ENCODE peak calls at places on chromosome 5, in eight cellular contexts. One of them, this sample, is unnamed.
A peak's percentile ranks its signal among the peaks of the same experiment; 100 is the strongest.

GRCh38 chr5:77251921-77252320 is 41.4 kb downstream of the PDE8B start:
- DNase-seq in hypothalamus: no peak
- DNase-seq in NCI-H146: no peak
- DNase-seq in sigmoid colon: no peak
- DNase-seq in Calu3: no peak
- DNase-seq in kidney epithelial cell: no peak
- DNase-seq in iris pigment epithelial cell: no peak
- DNase-seq in NT2/D1: no peak
- DNase-seq in this sample: no peak

GRCh38 chr5:124628721-124629596 is 117.5 kb downstream of the ZNF608 start:
- DNase-seq in iris pigment epithelial cell: peak; percentile 97
- DNase-seq in NT2/D1: peak; percentile 27
- DNase-seq in sigmoid colon: peak; percentile 70
- DNase-seq in NCI-H146: no peak
- DNase-seq in Calu3: peak; percentile 80
- DNase-seq in hypothalamus: no peak
- DNase-seq in kidney epithelial cell: peak; percentile 98
- DNase-seq in this sample: no peak

GRCh38 chr5:54761213-54761701 is 224.1 kb downstream of the ESM1 start:
- DNase-seq in kidney epithelial cell: peak; percentile 16
- DNase-seq in hypothalamus: no peak
- DNase-seq in iris pigment epithelial cell: peak; percentile 67
- DNase-seq in NCI-H146: no peak
- DNase-seq in Calu3: no peak
- DNase-seq in NT2/D1: no peak
- DNase-seq in sigmoid colon: peak; percentile 79
- DNase-seq in this sample: no peak

GRCh38 chr5:88824141-88824540 is 58.8 kb downstream of the MEF2C start:
- DNase-seq in iris pigment epithelial cell: no peak
- DNase-seq in sigmoid colon: no peak
- DNase-seq in hypothalamus: no peak
- DNase-seq in NCI-H146: no peak
- DNase-seq in NT2/D1: no peak
- DNase-seq in Calu3: no peak
- DNase-seq in kidney epithelial cell: no peak
- DNase-seq in this sample: no peak

GRCh38 chr5:151624486-151624885 is 33.4 kb upstream of the FAT2 start:
- DNase-seq in hypothalamus: no peak
- DNase-seq in iris pigment epithelial cell: no peak
- DNase-seq in kidney epithelial cell: no peak
- DNase-seq in Calu3: no peak
- DNase-seq in sigmoid colon: no peak
- DNase-seq in NT2/D1: no peak
- DNase-seq in NCI-H146: no peak
- DNase-seq in this sample: no peak

GRCh38 chr5:172565455-172565854 is 75.6 kb upstream of the NEURL1B start:
- DNase-seq in NCI-H146: peak; percentile 6
- DNase-seq in kidney epithelial cell: no peak
- DNase-seq in iris pigment epithelial cell: no peak
- DNase-seq in hypothalamus: no peak
- DNase-seq in NT2/D1: no peak
- DNase-seq in sigmoid colon: peak; percentile 84
- DNase-seq in Calu3: no peak
- DNase-seq in this sample: no peak

GRCh38 chr5:10563132-10563939 is 534 bp upstream of the ANKRD33B start:
- DNase-seq in kidney epithelial cell: no peak
- DNase-seq in Calu3: peak; percentile 61
- DNase-seq in hypothalamus: no peak
- DNase-seq in sigmoid colon: peak; percentile 82
- DNase-seq in NCI-H146: peak; percentile 21
- DNase-seq in iris pigment epithelial cell: peak; percentile 63
- DNase-seq in NT2/D1: no peak
- DNase-seq in this sample: no peak

GRCh38 chr5:65803699-65804426 is 81.9 kb downstream of the NLN start:
- DNase-seq in NCI-H146: no peak
- DNase-seq in Calu3: no peak
- DNase-seq in NT2/D1: no peak
- DNase-seq in iris pigment epithelial cell: peak; percentile 70
- DNase-seq in sigmoid colon: no peak
- DNase-seq in kidney epithelial cell: no peak
- DNase-seq in hypothalamus: no peak
- DNase-seq in this sample: no peak

GRCh38 chr5:173795601-173796000 is 92.5 kb upstream of the CPEB4 start:
- DNase-seq in sigmoid colon: no peak
- DNase-seq in kidney epithelial cell: no peak
- DNase-seq in NCI-H146: no peak
- DNase-seq in iris pigment epithelial cell: no peak
- DNase-seq in hypothalamus: no peak
- DNase-seq in NT2/D1: no peak
- DNase-seq in Calu3: peak; percentile 60
- DNase-seq in this sample: no peak

GRCh38 chr5:32325067-32325466 is 12.3 kb upstream of the MTMR12 start:
- DNase-seq in Calu3: no peak
- DNase-seq in kidney epithelial cell: no peak
- DNase-seq in NT2/D1: no peak
- DNase-seq in sigmoid colon: no peak
- DNase-seq in iris pigment epithelial cell: peak; percentile 31
- DNase-seq in NCI-H146: no peak
- DNase-seq in hypothalamus: no peak
- DNase-seq in this sample: no peak

GRCh38 chr5:66849803-66850202 is 253.6 kb downstream of the MAST4 start:
- DNase-seq in NCI-H146: no peak
- DNase-seq in hypothalamus: no peak
- DNase-seq in iris pigment epithelial cell: peak; percentile 48
- DNase-seq in NT2/D1: no peak
- DNase-seq in Calu3: no peak
- DNase-seq in kidney epithelial cell: peak; percentile 67
- DNase-seq in sigmoid colon: no peak
- DNase-seq in this sample: no peak

GRCh38 chr5:152007556-152007955 is 82.9 kb upstream of the GLRA1 start:
- DNase-seq in NT2/D1: peak; percentile 46
- DNase-seq in sigmoid colon: no peak
- DNase-seq in iris pigment epithelial cell: no peak
- DNase-seq in NCI-H146: no peak
- DNase-seq in Calu3: no peak
- DNase-seq in kidney epithelial cell: no peak
- DNase-seq in hypothalamus: no peak
- DNase-seq in this sample: no peak

GRCh38 chr5:132776077-132776931 is 735 bp downstream of the SEPTIN8 start:
- DNase-seq in NCI-H146: peak; percentile 36
- DNase-seq in iris pigment epithelial cell: peak; percentile 21
- DNase-seq in hypothalamus: no peak
- DNase-seq in Calu3: peak; percentile 43
- DNase-seq in sigmoid colon: peak; percentile 71
- DNase-seq in kidney epithelial cell: no peak
- DNase-seq in NT2/D1: no peak
- DNase-seq in this sample: no peak

GRCh38 chr5:55072668-55073067 is 29.8 kb upstream of the GZMA start:
- DNase-seq in hypothalamus: no peak
- DNase-seq in NCI-H146: no peak
- DNase-seq in sigmoid colon: no peak
- DNase-seq in NT2/D1: no peak
- DNase-seq in kidney epithelial cell: no peak
- DNase-seq in Calu3: no peak
- DNase-seq in iris pigment epithelial cell: peak; percentile 12
- DNase-seq in this sample: no peak

GRCh38 chr5:138632900-138633489 is 57.8 kb upstream of the HSPA9 start:
- DNase-seq in Calu3: peak; percentile 61
- DNase-seq in NCI-H146: peak; percentile 13
- DNase-seq in hypothalamus: no peak
- DNase-seq in kidney epithelial cell: peak; percentile 37
- DNase-seq in sigmoid colon: peak; percentile 80
- DNase-seq in iris pigment epithelial cell: peak; percentile 86
- DNase-seq in NT2/D1: peak; percentile 88
- DNase-seq in this sample: no peak

This sample was measured in NCI-H748 treated with DMSO at 0.1 percent for 48 hours.